ENCODE peak calls at places on chromosome 22, in seven cellular contexts. One of them, this sample, is unnamed.
A peak's percentile ranks its signal among the peaks of the same experiment; 100 is the strongest.

GRCh38 chr22:41550952-41551491 is 6.8 kb upstream of the POLR3H start:
- DNase-seq in GM23338: no peak
- DNase-seq in BE2C: no peak
- DNase-seq in endothelial cell: no peak
- DNase-seq in mucosa of descending colon: no peak
- DNase-seq in kidney: no peak
- DNase-seq in progenitor cell of endocrine pancreas: no peak
- DNase-seq in this sample: no peak

GRCh38 chr22:28103596-28103995 is 184.5 kb upstream of the PITPNB start:
- DNase-seq in GM23338: no peak
- DNase-seq in BE2C: no peak
- DNase-seq in endothelial cell: no peak
- DNase-seq in mucosa of descending colon: no peak
- DNase-seq in kidney: no peak
- DNase-seq in progenitor cell of endocrine pancreas: no peak
- DNase-seq in this sample: peak; percentile 29

GRCh38 chr22:32331918-32332725 is 25.5 kb upstream of the RFPL3 start:
- DNase-seq in GM23338: no peak
- DNase-seq in BE2C: no peak
- DNase-seq in endothelial cell: no peak
- DNase-seq in mucosa of descending colon: no peak
- DNase-seq in kidney: peak; percentile 48
- DNase-seq in progenitor cell of endocrine pancreas: no peak
- DNase-seq in this sample: no peak

GRCh38 chr22:41966607-41967240 is 2.5 kb upstream of the SEPTIN3 start:
- DNase-seq in GM23338: peak; percentile 83
- DNase-seq in BE2C: peak; percentile 70
- DNase-seq in endothelial cell: peak; percentile 35
- DNase-seq in mucosa of descending colon: no peak
- DNase-seq in kidney: no peak
- DNase-seq in progenitor cell of endocrine pancreas: no peak
- DNase-seq in this sample: peak; percentile 86

GRCh38 chr22:27139935-27140493 is 482.6 kb downstream of the MIAT start:
- DNase-seq in GM23338: no peak
- DNase-seq in BE2C: peak; percentile 62
- DNase-seq in endothelial cell: no peak
- DNase-seq in mucosa of descending colon: no peak
- DNase-seq in kidney: no peak
- DNase-seq in progenitor cell of endocrine pancreas: no peak
- DNase-seq in this sample: peak; percentile 86

GRCh38 chr22:22021160-22021750 is 38.7 kb upstream of the TOP3B start:
- DNase-seq in GM23338: peak; percentile 30
- DNase-seq in BE2C: no peak
- DNase-seq in endothelial cell: no peak
- DNase-seq in mucosa of descending colon: no peak
- DNase-seq in kidney: no peak
- DNase-seq in progenitor cell of endocrine pancreas: no peak
- DNase-seq in this sample: no peak

GRCh38 chr22:25822344-25822743 is 80.4 kb downstream of the MYO18B start:
- DNase-seq in GM23338: no peak
- DNase-seq in BE2C: no peak
- DNase-seq in endothelial cell: no peak
- DNase-seq in mucosa of descending colon: no peak
- DNase-seq in kidney: no peak
- DNase-seq in progenitor cell of endocrine pancreas: no peak
- DNase-seq in this sample: no peak

GRCh38 chr22:37631448-37632173 is 7.9 kb upstream of the SH3BP1 start:
- DNase-seq in GM23338: no peak
- DNase-seq in BE2C: no peak
- DNase-seq in endothelial cell: no peak
- DNase-seq in mucosa of descending colon: peak; percentile 44
- DNase-seq in kidney: peak; percentile 83
- DNase-seq in progenitor cell of endocrine pancreas: no peak
- DNase-seq in this sample: no peak

GRCh38 chr22:29456211-29456671 is 17.9 kb downstream of the RFPL1 start:
- DNase-seq in GM23338: peak; percentile 36
- DNase-seq in BE2C: no peak
- DNase-seq in endothelial cell: no peak
- DNase-seq in mucosa of descending colon: no peak
- DNase-seq in kidney: no peak
- DNase-seq in progenitor cell of endocrine pancreas: no peak
- DNase-seq in this sample: no peak

GRCh38 chr22:20107471-20107901 is 8.4 kb upstream of the RANBP1 start:
- DNase-seq in GM23338: no peak
- DNase-seq in BE2C: no peak
- DNase-seq in endothelial cell: no peak
- DNase-seq in mucosa of descending colon: peak; percentile 17
- DNase-seq in kidney: peak; percentile 52
- DNase-seq in progenitor cell of endocrine pancreas: no peak
- DNase-seq in this sample: no peak

GRCh38 chr22:42080287-42080686 is 787 bp downstream of the SMDT1 start:
- DNase-seq in GM23338: peak; percentile 53
- DNase-seq in BE2C: peak; percentile 41
- DNase-seq in endothelial cell: no peak
- DNase-seq in mucosa of descending colon: no peak
- DNase-seq in kidney: no peak
- DNase-seq in progenitor cell of endocrine pancreas: no peak
- DNase-seq in this sample: peak; percentile 70

GRCh38 chr22:42724062-42724461 is 3.4 kb upstream of the A4GALT start:
- DNase-seq in GM23338: no peak
- DNase-seq in BE2C: no peak
- DNase-seq in endothelial cell: no peak
- DNase-seq in mucosa of descending colon: no peak
- DNase-seq in kidney: peak; percentile 72
- DNase-seq in progenitor cell of endocrine pancreas: no peak
- DNase-seq in this sample: no peak

GRCh38 chr22:42743501-42743991 is 22.9 kb upstream of the A4GALT start:
- DNase-seq in GM23338: peak; percentile 48
- DNase-seq in BE2C: no peak
- DNase-seq in endothelial cell: no peak
- DNase-seq in mucosa of descending colon: peak; percentile 55
- DNase-seq in kidney: peak; percentile 92
- DNase-seq in progenitor cell of endocrine pancreas: no peak
- DNase-seq in this sample: peak; percentile 73

GRCh38 chr22:35684270-35684700 is 33.4 kb upstream of the APOL5 start:
- DNase-seq in GM23338: peak; percentile 67
- DNase-seq in BE2C: peak; percentile 51
- DNase-seq in endothelial cell: no peak
- DNase-seq in mucosa of descending colon: no peak
- DNase-seq in kidney: no peak
- DNase-seq in progenitor cell of endocrine pancreas: no peak
- DNase-seq in this sample: peak; percentile 61

GRCh38 chr22:50157976-50158375 is 12.6 kb upstream of the PANX2 start:
- DNase-seq in GM23338: no peak
- DNase-seq in BE2C: no peak
- DNase-seq in endothelial cell: no peak
- DNase-seq in mucosa of descending colon: peak; percentile 81
- DNase-seq in kidney: peak; percentile 90
- DNase-seq in progenitor cell of endocrine pancreas: no peak
- DNase-seq in this sample: no peak

GRCh38 chr22:38843716-38844660 is at the start of gene NPTXR:
- DNase-seq in GM23338: peak; percentile 69
- DNase-seq in BE2C: peak; percentile 80
- DNase-seq in endothelial cell: peak; percentile 50
- DNase-seq in mucosa of descending colon: peak; percentile 50
- DNase-seq in kidney: no peak
- DNase-seq in progenitor cell of endocrine pancreas: peak; percentile 40
- DNase-seq in this sample: peak; percentile 16

GRCh38 chr22:38842512-38843200 is 1.2 kb downstream of the NPTXR start:
- DNase-seq in GM23338: no peak
- DNase-seq in BE2C: no peak
- DNase-seq in endothelial cell: no peak
- DNase-seq in mucosa of descending colon: no peak
- DNase-seq in kidney: no peak
- DNase-seq in progenitor cell of endocrine pancreas: no peak
- DNase-seq in this sample: no peak

GRCh38 chr22:38844661-38845367 is 986 bp upstream of the NPTXR start:
- DNase-seq in GM23338: no peak
- DNase-seq in BE2C: no peak
- DNase-seq in endothelial cell: no peak
- DNase-seq in mucosa of descending colon: no peak
- DNase-seq in kidney: no peak
- DNase-seq in progenitor cell of endocrine pancreas: no peak
- DNase-seq in this sample: no peak

GRCh38 chr22:38841635-38842034 is 2.2 kb downstream of the NPTXR start:
- DNase-seq in GM23338: no peak
- DNase-seq in BE2C: no peak
- DNase-seq in endothelial cell: no peak
- DNase-seq in mucosa of descending colon: no peak
- DNase-seq in kidney: no peak
- DNase-seq in progenitor cell of endocrine pancreas: no peak
- DNase-seq in this sample: no peak

GRCh38 chr22:38843201-38843715 is 570 bp downstream of the NPTXR start:
- DNase-seq in GM23338: peak; percentile 73
- DNase-seq in BE2C: peak; percentile 87
- DNase-seq in endothelial cell: peak; percentile 61
- DNase-seq in mucosa of descending colon: peak; percentile 49
- DNase-seq in kidney: no peak
- DNase-seq in progenitor cell of endocrine pancreas: peak; percentile 48
- DNase-seq in this sample: peak; percentile 73
- TF ChIP-seq CTCF in GM23338: no peak
- TF ChIP-seq CTCF in BE2C: peak; percentile 31
- TF ChIP-seq CTCF in endothelial cell: no peak
- TF ChIP-seq CTCF in mucosa of descending colon: no peak
- TF ChIP-seq CTCF in kidney: peak; percentile 13
- TF ChIP-seq CTCF in progenitor cell of endocrine pancreas: peak; percentile 51
- TF ChIP-seq CTCF in this sample: peak; percentile 36

GRCh38 chr22:34129691-34130486 is 209.6 kb upstream of the LARGE1 start:
- DNase-seq in GM23338: no peak
- DNase-seq in BE2C: no peak
- DNase-seq in endothelial cell: no peak
- DNase-seq in mucosa of descending colon: no peak
- DNase-seq in kidney: no peak
- DNase-seq in progenitor cell of endocrine pancreas: no peak
- DNase-seq in this sample: no peak
- TF ChIP-seq CTCF in GM23338: no peak
- TF ChIP-seq CTCF in BE2C: no peak
- TF ChIP-seq CTCF in endothelial cell: no peak
- TF ChIP-seq CTCF in mucosa of descending colon: no peak
- TF ChIP-seq CTCF in kidney: no peak
- TF ChIP-seq CTCF in progenitor cell of endocrine pancreas: no peak
- TF ChIP-seq CTCF in this sample: no peak

GRCh38 chr22:46119729-46120419 is 30.5 kb upstream of the PPARA start:
- DNase-seq in GM23338: peak; percentile 45
- DNase-seq in BE2C: peak; percentile 62
- DNase-seq in endothelial cell: no peak
- DNase-seq in mucosa of descending colon: peak; percentile 59
- DNase-seq in kidney: peak; percentile 90
- DNase-seq in progenitor cell of endocrine pancreas: no peak
- DNase-seq in this sample: peak; percentile 73

GRCh38 chr22:46117206-46118199 is 32.8 kb upstream of the PPARA start:
- DNase-seq in GM23338: no peak
- DNase-seq in BE2C: no peak
- DNase-seq in endothelial cell: no peak
- DNase-seq in mucosa of descending colon: no peak
- DNase-seq in kidney: no peak
- DNase-seq in progenitor cell of endocrine pancreas: no peak
- DNase-seq in this sample: no peak

GRCh38 chr22:46120420-46120737 is 29.9 kb upstream of the PPARA start:
- DNase-seq in GM23338: no peak
- DNase-seq in BE2C: no peak
- DNase-seq in endothelial cell: no peak
- DNase-seq in mucosa of descending colon: no peak
- DNase-seq in kidney: no peak
- DNase-seq in progenitor cell of endocrine pancreas: no peak
- DNase-seq in this sample: no peak

GRCh38 chr22:46121079-46121478 is 29.2 kb upstream of the PPARA start:
- DNase-seq in GM23338: no peak
- DNase-seq in BE2C: no peak
- DNase-seq in endothelial cell: no peak
- DNase-seq in mucosa of descending colon: no peak
- DNase-seq in kidney: no peak
- DNase-seq in progenitor cell of endocrine pancreas: no peak
- DNase-seq in this sample: no peak

DNA sequence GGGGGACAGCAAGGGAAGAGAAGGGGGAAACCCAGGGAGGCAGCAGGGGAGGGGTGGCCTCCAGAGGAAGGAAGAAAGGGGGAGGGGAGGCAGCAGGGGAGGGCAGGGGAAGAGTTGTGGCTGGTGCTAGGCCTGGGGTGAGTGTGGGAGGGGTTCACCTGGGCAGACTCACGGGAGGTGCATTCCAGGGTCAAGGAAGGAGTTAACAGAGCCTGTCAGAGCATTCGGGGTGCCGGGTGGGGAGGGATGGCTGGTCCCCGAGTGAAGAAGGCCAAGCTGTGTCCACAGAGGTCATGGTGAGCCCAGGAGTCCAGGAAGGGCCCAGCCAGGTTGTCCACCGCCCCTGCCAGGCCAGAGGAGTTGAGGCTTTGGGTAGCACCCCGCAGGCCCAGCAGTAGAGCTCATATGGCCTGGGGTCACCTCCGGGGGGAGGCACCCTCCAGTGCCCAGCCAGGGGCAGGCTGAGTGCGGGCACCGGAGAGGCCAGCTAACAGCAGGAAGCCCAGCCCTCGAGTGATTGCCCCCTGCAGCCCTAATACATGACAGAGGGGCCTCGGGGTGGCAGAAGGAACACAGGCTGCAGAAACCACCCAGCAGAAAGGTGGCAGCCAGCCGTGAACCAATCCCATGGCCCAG is 31.1 kb upstream of the PPARA start:
- DNase-seq in GM23338: no peak
- DNase-seq in BE2C: no peak
- DNase-seq in endothelial cell: no peak
- DNase-seq in mucosa of descending colon: no peak
- DNase-seq in kidney: no peak
- DNase-seq in progenitor cell of endocrine pancreas: no peak
- DNase-seq in this sample: no peak
- TF ChIP-seq CTCF in GM23338: no peak
- TF ChIP-seq CTCF in BE2C: no peak
- TF ChIP-seq CTCF in endothelial cell: no peak
- TF ChIP-seq CTCF in mucosa of descending colon: no peak
- TF ChIP-seq CTCF in kidney: no peak
- TF ChIP-seq CTCF in progenitor cell of endocrine pancreas: no peak
- TF ChIP-seq CTCF in this sample: no peak

DNA sequence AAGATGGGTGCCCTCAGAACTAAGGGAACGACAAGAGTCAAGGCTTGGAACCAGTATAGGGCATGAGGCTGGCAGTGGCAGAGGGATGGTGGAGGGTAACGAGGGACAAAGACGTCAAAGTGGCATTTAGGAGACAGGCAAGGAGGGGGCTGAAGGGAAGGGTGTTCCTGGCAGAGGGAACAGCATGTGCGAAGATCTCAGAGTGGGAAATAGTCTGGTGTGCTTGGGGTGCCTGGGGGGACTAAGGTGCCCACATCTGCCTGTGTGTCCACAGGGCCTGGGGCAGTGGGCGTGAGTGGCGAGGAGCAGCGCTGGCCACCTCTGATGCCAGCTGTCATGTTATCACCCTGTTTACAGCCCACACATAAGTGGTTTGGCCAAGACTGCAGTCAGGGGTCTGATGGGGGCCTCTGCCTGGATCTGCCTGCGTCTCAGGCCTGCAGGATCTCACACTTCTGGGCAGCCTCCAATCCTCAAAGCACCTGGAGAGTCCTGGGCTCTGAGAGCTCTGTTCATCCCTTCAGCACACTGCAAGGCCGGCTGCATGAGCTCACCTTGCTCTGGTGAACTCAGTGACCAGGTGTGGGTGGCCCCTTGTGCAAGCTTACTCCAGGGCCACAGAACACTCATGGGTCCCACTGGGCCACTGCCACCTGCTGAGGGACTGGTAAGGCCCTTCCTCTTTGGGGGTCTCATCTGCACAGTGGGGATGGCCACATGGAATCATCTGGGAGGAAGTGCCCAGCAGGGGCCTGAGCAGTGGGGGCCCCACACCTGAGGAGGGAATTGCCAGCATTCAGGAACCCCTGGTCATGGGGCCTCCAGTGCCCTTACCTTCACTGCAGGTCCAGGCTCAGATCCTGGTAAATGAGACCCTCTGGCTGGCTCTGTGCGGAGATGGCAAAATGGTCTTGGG is 89.7 kb upstream of the SHISAL1 start:
- DNase-seq in GM23338: no peak
- DNase-seq in BE2C: peak; percentile 1
- DNase-seq in endothelial cell: no peak
- DNase-seq in mucosa of descending colon: peak; percentile 9
- DNase-seq in kidney: peak; percentile 35
- DNase-seq in progenitor cell of endocrine pancreas: no peak
- DNase-seq in this sample: no peak
- TF ChIP-seq CTCF in GM23338: no peak
- TF ChIP-seq CTCF in BE2C: no peak
- TF ChIP-seq CTCF in endothelial cell: no peak
- TF ChIP-seq CTCF in mucosa of descending colon: no peak
- TF ChIP-seq CTCF in kidney: no peak
- TF ChIP-seq CTCF in progenitor cell of endocrine pancreas: no peak
- TF ChIP-seq CTCF in this sample: no peak